ENCODE peak calls at places on chromosomes 1 and 21, in nine cellular contexts. U is A549, Q is esophagus muscularis mucosa, I is ovary, P is esophagus squamous epithelium, D is uterus, G is upper lobe of left lung, R is IMR-90, F is H54. V is an unnamed sample.

GRCh38 chr1:211478801-211479619 is 13.0 kb downstream of the RD3 start:
- DNase-seq in U (no peak), Q (peak), I (no peak), P (no peak), D (no peak), G (peak), R (no peak), F (no peak), V (no peak)

GRCh38 chr1:234620786-234621468 is 10.9 kb upstream of the IRF2BP2 start:
- DNase-seq in U (no peak), Q (no peak), I (no peak), P (no peak), D (no peak), G (no peak), R (no peak), F (no peak), V (no peak)

GRCh38 chr1:73765551-73766233 is 432.3 kb downstream of the LRRIQ3 start:
- DNase-seq in U (no peak), Q (no peak), I (no peak), P (no peak), D (no peak), G (no peak), R (no peak), F (no peak), V (no peak)

GRCh38 chr1:88311907-88312306 is 372.2 kb upstream of the PKN2 start:
- DNase-seq in U (peak), Q (no peak), I (no peak), P (no peak), D (no peak), G (no peak), R (no peak), F (no peak), V (no peak)

GRCh38 chr21:22993144-22993543 is 1994.9 kb downstream of the NCAM2 start:
- DNase-seq in U (no peak), Q (no peak), I (no peak), P (no peak), D (no peak), G (no peak), R (no peak), F (no peak), V (no peak)

GRCh38 chr1:59220356-59220755 is 76.5 kb upstream of the FGGY start:
- DNase-seq in U (no peak), Q (no peak), I (no peak), P (no peak), D (no peak), G (no peak), R (no peak), F (no peak), V (no peak)

GRCh38 chr1:94713472-94714141 is 106.5 kb upstream of the SLC44A3 start:
- DNase-seq in U (peak), Q (peak), I (peak), P (peak), D (peak), G (peak), R (peak), F (peak), V (peak)

GRCh38 chr1:89794406-89794805 is 26.4 kb upstream of the LRRC8D start:
- DNase-seq in U (no peak), Q (no peak), I (no peak), P (no peak), D (no peak), G (no peak), R (peak), F (no peak), V (no peak)

GRCh38 chr1:220748091-220748934 is at the start of gene MTARC2:
- DNase-seq in U (peak), Q (peak), I (peak), P (peak), D (peak), G (peak), R (peak), F (peak), V (peak)

GRCh38 chr21:41437754-41438153 is 11.7 kb downstream of the MX1 start:
- DNase-seq in U (no peak), Q (no peak), I (no peak), P (no peak), D (no peak), G (no peak), R (no peak), F (no peak), V (no peak)

GRCh38 chr1:165696625-165697100 is 1.7 kb downstream of the ALDH9A1 start:
- DNase-seq in U (no peak), Q (no peak), I (no peak), P (no peak), D (peak), G (peak), R (peak), F (no peak), V (peak)

GRCh38 chr1:75520028-75520427 is 90.9 kb downstream of the SLC44A5 start:
- DNase-seq in U (no peak), Q (no peak), I (no peak), P (no peak), D (no peak), G (no peak), R (no peak), F (no peak), V (no peak)

GRCh38 chr1:208475449-208475848 is 231.3 kb upstream of the PLXNA2 start:
- DNase-seq in U (no peak), Q (no peak), I (no peak), P (no peak), D (no peak), G (no peak), R (peak), F (no peak), V (no peak)

GRCh38 chr1:231665046-231665445 is 38.5 kb downstream of the DISC1 start:
- DNase-seq in U (no peak), Q (no peak), I (no peak), P (no peak), D (no peak), G (no peak), R (no peak), F (no peak), V (no peak)

GRCh38 chr1:153776352-153776751 is 1.1 kb downstream of the SLC27A3 start:
- DNase-seq in U (no peak), Q (no peak), I (peak), P (no peak), D (no peak), G (no peak), R (no peak), F (no peak), V (no peak)

GRCh38 chr1:153776971-153777370 is 1.8 kb downstream of the SLC27A3 start:
- DNase-seq in U (no peak), Q (no peak), I (no peak), P (no peak), D (no peak), G (no peak), R (no peak), F (no peak), V (no peak)

GRCh38 chr1:153774780-153775431 is at the start of gene SLC27A3:
- DNase-seq in U (no peak), Q (peak), I (peak), P (no peak), D (peak), G (peak), R (no peak), F (peak), V (peak)

GRCh38 chr1:153774036-153774435 is 1.2 kb upstream of the SLC27A3 start:
- DNase-seq in U (no peak), Q (no peak), I (no peak), P (no peak), D (no peak), G (no peak), R (no peak), F (no peak), V (no peak)

DNA sequence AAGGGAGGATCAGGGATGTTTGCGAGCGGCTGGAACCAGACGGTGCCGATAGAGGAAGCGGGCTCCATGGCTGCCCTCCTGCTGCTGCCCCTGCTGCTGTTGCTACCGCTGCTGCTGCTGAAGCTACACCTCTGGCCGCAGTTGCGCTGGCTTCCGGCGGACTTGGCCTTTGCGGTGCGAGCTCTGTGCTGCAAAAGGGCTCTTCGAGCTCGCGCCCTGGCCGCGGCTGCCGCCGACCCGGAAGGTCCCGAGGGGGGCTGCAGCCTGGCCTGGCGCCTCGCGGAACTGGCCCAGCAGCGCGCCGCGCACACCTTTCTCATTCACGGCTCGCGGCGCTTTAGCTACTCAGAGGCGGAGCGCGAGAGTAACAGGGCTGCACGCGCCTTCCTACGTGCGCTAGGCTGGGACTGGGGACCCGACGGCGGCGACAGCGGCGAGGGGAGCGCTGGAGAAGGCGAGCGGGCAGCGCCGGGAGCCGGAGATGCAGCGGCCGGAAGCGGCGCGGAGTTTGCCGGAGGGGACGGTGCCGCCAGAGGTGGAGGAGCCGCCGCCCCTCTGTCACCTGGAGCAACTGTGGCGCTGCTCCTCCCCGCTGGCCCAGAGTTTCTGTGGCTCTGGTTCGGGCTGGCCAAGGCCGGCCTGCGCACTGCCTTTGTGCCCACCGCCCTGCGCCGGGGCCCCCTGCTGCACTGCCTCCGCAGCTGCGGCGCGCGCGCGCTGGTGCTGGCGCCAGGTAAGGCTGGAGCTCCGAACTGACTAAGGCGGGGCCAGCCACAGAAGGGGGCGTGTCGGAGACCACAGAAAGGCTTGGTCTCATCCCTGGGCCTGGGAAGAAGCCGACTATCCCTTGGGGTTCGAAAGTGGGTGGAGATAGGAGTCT is 465 bp downstream of the SLC27A3 start:
- DNase-seq in U (peak), Q (no peak), I (peak), P (no peak), D (peak), G (peak), R (peak), F (no peak), V (peak)
- TF ChIP-seq POLR2A in U (no peak), Q (no peak), I (peak), P (no peak), D (peak), G (no peak), R (no peak), F (no peak), V (no peak)

GRCh38 chr1:230379928-230380327 is 46.2 kb downstream of the PGBD5 start:
- DNase-seq in U (no peak), Q (no peak), I (no peak), P (no peak), D (no peak), G (no peak), R (no peak), F (no peak), V (no peak)

GRCh38 chr1:230381049-230381467 is 45.1 kb downstream of the PGBD5 start:
- DNase-seq in U (no peak), Q (no peak), I (no peak), P (no peak), D (no peak), G (peak), R (no peak), F (no peak), V (no peak)

GRCh38 chr1:230381564-230381963 is 44.6 kb downstream of the PGBD5 start:
- DNase-seq in U (no peak), Q (no peak), I (no peak), P (no peak), D (no peak), G (no peak), R (no peak), F (no peak), V (no peak)

GRCh38 chr1:230383425-230383824 is 42.7 kb downstream of the PGBD5 start:
- DNase-seq in U (no peak), Q (no peak), I (no peak), P (no peak), D (no peak), G (no peak), R (no peak), F (no peak), V (no peak)

GRCh38 chr1:230382060-230382491 is 44.1 kb downstream of the PGBD5 start:
- DNase-seq in U (peak), Q (no peak), I (no peak), P (no peak), D (no peak), G (peak), R (no peak), F (peak), V (no peak)
- TF ChIP-seq POLR2A in U (no peak), Q (no peak), I (no peak), P (no peak), D (no peak), G (no peak), R (no peak), F (no peak), V (no peak)

GRCh38 chr1:21749859-21750468 is 33.0 kb downstream of the USP48 start:
- DNase-seq in U (no peak), Q (no peak), I (no peak), P (no peak), D (no peak), G (no peak), R (no peak), F (no peak), V (peak)
- TF ChIP-seq POLR2A in U (no peak), Q (no peak), I (no peak), P (no peak), D (no peak), G (no peak), R (no peak), F (no peak), V (no peak)

DNA sequence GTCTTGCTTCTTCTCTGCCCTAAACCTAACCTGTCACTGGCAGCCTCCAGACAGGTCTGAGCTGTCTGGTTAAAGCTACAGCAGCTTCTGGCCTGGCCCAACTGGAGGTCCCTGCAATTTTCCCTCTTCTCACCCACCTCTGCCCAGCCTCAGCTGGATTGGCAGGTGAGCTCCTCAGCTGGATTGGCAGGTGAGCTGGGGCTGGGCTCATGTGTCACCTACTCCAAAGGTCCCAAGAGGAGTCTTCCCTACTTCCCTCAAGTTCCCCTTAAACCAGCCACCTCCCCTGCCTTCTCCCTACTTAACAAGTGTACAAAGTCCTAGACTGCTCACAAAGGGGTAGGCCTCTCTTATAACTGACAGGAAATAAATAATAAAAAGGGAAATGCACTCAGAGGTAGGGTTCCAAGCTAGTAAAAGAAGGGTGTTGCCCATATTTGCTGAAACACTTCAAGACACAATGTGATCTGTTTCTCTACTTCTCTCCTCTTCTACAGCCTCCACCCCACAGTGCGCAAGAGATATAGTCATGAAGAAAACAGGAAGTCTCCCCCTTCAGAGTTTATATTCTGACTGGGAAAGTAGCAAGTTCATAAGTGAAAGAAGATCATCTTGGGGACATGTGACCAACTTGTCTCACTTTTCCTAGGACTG is at the start of gene GPA33:
- DNase-seq in U (no peak), Q (no peak), I (no peak), P (no peak), D (no peak), G (no peak), R (no peak), F (no peak), V (no peak)
- TF ChIP-seq POLR2A in U (no peak), Q (no peak), I (no peak), P (no peak), D (no peak), G (no peak), R (no peak), F (no peak), V (no peak)

DNA sequence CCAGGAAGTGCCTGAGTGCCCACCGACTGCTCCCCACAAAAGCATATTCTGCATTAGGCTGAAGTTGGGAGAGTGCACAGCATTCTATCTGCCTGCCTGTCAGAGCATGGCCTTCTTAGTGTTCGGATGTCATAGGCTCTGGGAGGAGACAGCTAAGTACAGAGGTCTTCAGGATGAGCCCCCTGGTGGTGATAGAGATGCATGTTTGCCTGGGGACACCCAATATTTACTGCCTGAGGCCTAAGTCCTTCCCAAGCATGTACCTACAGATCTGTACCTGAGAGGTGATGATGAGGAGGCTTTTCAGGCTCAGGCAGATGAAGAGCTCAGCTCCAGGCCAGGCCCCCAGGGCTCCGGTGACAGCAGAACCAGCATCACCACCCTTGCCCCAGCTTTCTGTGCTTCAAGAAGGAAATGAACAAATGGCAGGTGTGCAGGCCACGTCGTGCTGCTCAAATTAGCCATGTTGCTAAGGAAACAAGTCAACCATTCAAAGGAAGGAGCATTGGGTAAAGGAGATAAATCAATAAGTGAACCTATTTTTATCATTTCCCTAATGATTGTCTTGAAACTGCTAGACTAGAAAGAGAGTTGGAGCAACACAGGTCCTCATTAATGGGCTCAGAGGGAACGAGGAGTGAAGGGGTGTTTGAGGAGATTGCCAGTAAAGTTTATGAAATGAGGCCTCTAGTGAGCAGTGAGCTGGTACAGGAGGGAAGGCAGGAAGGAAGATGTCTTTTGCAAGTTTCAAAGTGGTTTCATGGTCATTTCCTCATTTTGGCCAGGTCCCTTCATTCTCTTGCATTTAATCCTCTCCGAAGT is 21.2 kb downstream of the CACNA1E start:
- DNase-seq in U (peak), Q (no peak), I (no peak), P (no peak), D (no peak), G (no peak), R (peak), F (peak), V (peak)
- TF ChIP-seq POLR2A in U (no peak), Q (no peak), I (no peak), P (no peak), D (no peak), G (no peak), R (no peak), F (no peak), V (no peak)

GRCh38 chr1:41762251-41762650 is 156.5 kb downstream of the HIVEP3 start:
- DNase-seq in U (no peak), Q (no peak), I (no peak), P (no peak), D (no peak), G (no peak), R (no peak), F (no peak), V (no peak)
- TF ChIP-seq POLR2A in U (no peak), Q (no peak), I (no peak), P (no peak), D (no peak), G (no peak), R (no peak), F (no peak), V (no peak)

DNA sequence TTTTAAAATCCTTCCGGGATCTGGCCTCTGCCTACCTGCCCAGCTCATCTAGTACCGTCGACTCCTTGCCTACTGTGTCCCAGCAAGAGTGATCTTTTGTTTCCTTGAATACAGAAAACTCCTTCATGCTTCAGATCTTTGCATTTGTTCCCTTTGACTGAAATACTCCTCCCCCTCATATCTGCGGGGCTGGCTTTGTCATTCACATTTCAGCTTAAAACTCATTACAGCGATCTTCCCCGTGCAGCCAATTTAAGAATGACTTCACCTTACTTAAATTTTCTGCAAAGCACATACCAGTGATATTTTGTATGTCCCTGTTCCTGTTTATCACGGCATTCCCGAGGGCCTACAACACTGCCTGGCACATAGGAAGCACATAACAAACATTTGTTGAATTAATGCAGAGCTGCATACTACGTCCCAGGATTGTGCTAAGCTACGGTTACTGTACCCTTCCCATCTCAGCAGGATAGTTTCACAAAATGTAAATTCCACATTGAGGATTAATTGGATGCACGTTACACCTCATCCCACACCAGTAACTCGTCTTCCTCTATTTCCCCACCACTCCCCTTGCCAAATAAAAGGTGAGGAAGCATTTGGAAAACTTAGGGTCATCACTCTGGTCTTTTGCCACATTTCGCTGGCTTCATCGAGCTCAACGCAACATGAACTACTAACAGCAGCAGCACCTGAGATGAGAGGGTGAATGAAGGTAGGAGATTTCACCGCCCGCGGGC is 799 bp upstream of the DESI2 start:
- DNase-seq in U (no peak), Q (no peak), I (no peak), P (no peak), D (no peak), G (no peak), R (peak), F (no peak), V (no peak)
- TF ChIP-seq POLR2A in U (peak), Q (no peak), I (no peak), P (no peak), D (no peak), G (no peak), R (no peak), F (peak), V (no peak)

DNA sequence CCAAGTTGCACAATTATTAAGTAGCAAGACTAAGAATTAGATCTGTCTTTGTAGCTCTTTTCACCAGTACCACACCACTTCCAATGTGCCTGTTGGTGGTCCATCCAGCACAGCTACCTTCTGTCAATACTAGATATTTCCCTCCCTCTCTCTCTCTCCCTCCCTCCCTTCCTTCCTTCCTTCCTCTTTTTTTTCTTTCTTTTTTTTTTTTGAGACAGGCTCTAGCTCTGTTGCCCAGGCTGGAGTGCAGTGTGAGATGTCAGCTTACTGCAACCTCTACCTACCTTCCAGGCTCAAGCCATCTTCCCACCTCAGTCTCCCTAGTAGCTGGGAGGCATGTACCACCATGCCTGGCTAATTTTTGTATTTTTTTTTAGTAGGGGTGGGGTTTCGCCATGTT is 21.1 kb downstream of the KPNA6 start:
- DNase-seq in U (no peak), Q (no peak), I (no peak), P (no peak), D (no peak), G (no peak), R (no peak), F (no peak), V (no peak)
- TF ChIP-seq POLR2A in U (no peak), Q (no peak), I (no peak), P (no peak), D (no peak), G (no peak), R (no peak), F (no peak), V (no peak)

V was measured in erythroblast.